ENCODE peak calls at places on chromosomes 13 and 19, in five cellular contexts. One of them, this sample, is unnamed.

GRCh38 chr19:10418281-10419199 is 1.8 kb upstream of the PDE4A start:
- DNase-seq in stimulated activated CD8-positive, alpha-beta memory T cell treated with anti-CD3 and anti-CD28 coated beads, Interleukin-7, amount 100 ng/mL, for 1 hour: no peak
- DNase-seq in left lung: no peak
- DNase-seq in NCI-H2029: no peak
- DNase-seq in NCI-H1092: no peak
- DNase-seq in this sample: no peak

GRCh38 chr13:24985102-24985501 is 110.8 kb upstream of the PABPC3 start:
- DNase-seq in stimulated activated CD8-positive, alpha-beta memory T cell treated with anti-CD3 and anti-CD28 coated beads, Interleukin-7, amount 100 ng/mL, for 1 hour: no peak
- DNase-seq in left lung: no peak
- DNase-seq in NCI-H2029: no peak
- DNase-seq in NCI-H1092: no peak
- DNase-seq in this sample: no peak

GRCh38 chr19:51066816-51067215 is 1.9 kb upstream of the KLK13 start:
- DNase-seq in stimulated activated CD8-positive, alpha-beta memory T cell treated with anti-CD3 and anti-CD28 coated beads, Interleukin-7, amount 100 ng/mL, for 1 hour: no peak
- DNase-seq in left lung: no peak
- DNase-seq in NCI-H2029: no peak
- DNase-seq in NCI-H1092: no peak
- DNase-seq in this sample: no peak

GRCh38 chr19:34972163-34972705 is 8.2 kb upstream of the ZNF792 start:
- DNase-seq in stimulated activated CD8-positive, alpha-beta memory T cell treated with anti-CD3 and anti-CD28 coated beads, Interleukin-7, amount 100 ng/mL, for 1 hour: no peak
- DNase-seq in left lung: no peak
- DNase-seq in NCI-H2029: no peak
- DNase-seq in NCI-H1092: no peak
- DNase-seq in this sample: peak

GRCh38 chr13:98454389-98454881 is 122.5 kb downstream of the STK24 start:
- DNase-seq in stimulated activated CD8-positive, alpha-beta memory T cell treated with anti-CD3 and anti-CD28 coated beads, Interleukin-7, amount 100 ng/mL, for 1 hour: no peak
- DNase-seq in left lung: no peak
- DNase-seq in NCI-H2029: peak
- DNase-seq in NCI-H1092: peak
- DNase-seq in this sample: no peak

GRCh38 chr13:50948576-50948975 is 39.0 kb downstream of the RNASEH2B start:
- DNase-seq in stimulated activated CD8-positive, alpha-beta memory T cell treated with anti-CD3 and anti-CD28 coated beads, Interleukin-7, amount 100 ng/mL, for 1 hour: no peak
- DNase-seq in left lung: no peak
- DNase-seq in NCI-H2029: no peak
- DNase-seq in NCI-H1092: no peak
- DNase-seq in this sample: no peak

GRCh38 chr19:46265217-46265828 is 31.5 kb upstream of the HIF3A start:
- DNase-seq in stimulated activated CD8-positive, alpha-beta memory T cell treated with anti-CD3 and anti-CD28 coated beads, Interleukin-7, amount 100 ng/mL, for 1 hour: peak
- DNase-seq in left lung: no peak
- DNase-seq in NCI-H2029: peak
- DNase-seq in NCI-H1092: peak
- DNase-seq in this sample: peak

GRCh38 chr13:51397262-51397933 is 55.4 kb downstream of the INTS6 start:
- DNase-seq in stimulated activated CD8-positive, alpha-beta memory T cell treated with anti-CD3 and anti-CD28 coated beads, Interleukin-7, amount 100 ng/mL, for 1 hour: no peak
- DNase-seq in left lung: no peak
- DNase-seq in NCI-H2029: no peak
- DNase-seq in NCI-H1092: no peak
- DNase-seq in this sample: no peak

GRCh38 chr19:29640231-29640630 is 25.0 kb upstream of the PLEKHF1 start:
- DNase-seq in stimulated activated CD8-positive, alpha-beta memory T cell treated with anti-CD3 and anti-CD28 coated beads, Interleukin-7, amount 100 ng/mL, for 1 hour: no peak
- DNase-seq in left lung: no peak
- DNase-seq in NCI-H2029: no peak
- DNase-seq in NCI-H1092: no peak
- DNase-seq in this sample: no peak

GRCh38 chr19:6484251-6484650 is 2.7 kb upstream of the DENND1C start:
- DNase-seq in stimulated activated CD8-positive, alpha-beta memory T cell treated with anti-CD3 and anti-CD28 coated beads, Interleukin-7, amount 100 ng/mL, for 1 hour: no peak
- DNase-seq in left lung: no peak
- DNase-seq in NCI-H2029: no peak
- DNase-seq in NCI-H1092: no peak
- DNase-seq in this sample: no peak

GRCh38 chr19:19061491-19061890 is 2.3 kb upstream of the SLC25A42 start:
- DNase-seq in stimulated activated CD8-positive, alpha-beta memory T cell treated with anti-CD3 and anti-CD28 coated beads, Interleukin-7, amount 100 ng/mL, for 1 hour: no peak
- DNase-seq in left lung: no peak
- DNase-seq in NCI-H2029: peak
- DNase-seq in NCI-H1092: peak
- DNase-seq in this sample: no peak

GRCh38 chr19:12891553-12892021 is 627 bp downstream of the GCDH start:
- DNase-seq in stimulated activated CD8-positive, alpha-beta memory T cell treated with anti-CD3 and anti-CD28 coated beads, Interleukin-7, amount 100 ng/mL, for 1 hour: no peak
- DNase-seq in left lung: no peak
- DNase-seq in NCI-H2029: no peak
- DNase-seq in NCI-H1092: no peak
- DNase-seq in this sample: no peak

GRCh38 chr19:1487576-1488281 is 2.4 kb downstream of the PCSK4 start:
- DNase-seq in stimulated activated CD8-positive, alpha-beta memory T cell treated with anti-CD3 and anti-CD28 coated beads, Interleukin-7, amount 100 ng/mL, for 1 hour: no peak
- DNase-seq in left lung: peak
- DNase-seq in NCI-H2029: no peak
- DNase-seq in NCI-H1092: no peak
- DNase-seq in this sample: peak

GRCh38 chr19:45508931-45509691 is 1.8 kb downstream of the VASP start:
- DNase-seq in stimulated activated CD8-positive, alpha-beta memory T cell treated with anti-CD3 and anti-CD28 coated beads, Interleukin-7, amount 100 ng/mL, for 1 hour: no peak
- DNase-seq in left lung: peak
- DNase-seq in NCI-H2029: peak
- DNase-seq in NCI-H1092: no peak
- DNase-seq in this sample: no peak